ENCODE peak calls at places on chromosomes 6 and 20, in ten cellular contexts. One of them, this sample, is unnamed.

GRCh38 chr20:63145156-63145555 is 70.8 kb downstream of the YTHDF1 start:
- DNase-seq in dermis microvascular lymphatic vessel endothelial cell: no peak
- DNase-seq in GM04504: no peak
- DNase-seq in NCI-H1092: no peak
- DNase-seq in NCI-H187: no peak
- DNase-seq in CD4-positive, CD25-positive, alpha-beta regulatory T cell: no peak
- DNase-seq in fibroblast of villous mesenchyme: no peak
- DNase-seq in effector CD4-positive, alpha-beta T cell: no peak
- DNase-seq in H9: no peak
- DNase-seq in activated CD4-positive, alpha-beta T cell treated with anti-CD3 and anti-CD28 coated beads, Interleukin-2, amount 50 U/mL, for 24 hours: no peak
- DNase-seq in this sample: no peak

GRCh38 chr6:98885330-98885729 is 51.0 kb downstream of the POU3F2 start:
- DNase-seq in dermis microvascular lymphatic vessel endothelial cell: no peak
- DNase-seq in GM04504: no peak
- DNase-seq in NCI-H1092: no peak
- DNase-seq in NCI-H187: no peak
- DNase-seq in CD4-positive, CD25-positive, alpha-beta regulatory T cell: no peak
- DNase-seq in fibroblast of villous mesenchyme: no peak
- DNase-seq in effector CD4-positive, alpha-beta T cell: no peak
- DNase-seq in H9: no peak
- DNase-seq in activated CD4-positive, alpha-beta T cell treated with anti-CD3 and anti-CD28 coated beads, Interleukin-2, amount 50 U/mL, for 24 hours: no peak
- DNase-seq in this sample: no peak

GRCh38 chr20:17882065-17882833 is 86.3 kb downstream of the SNX5 start:
- DNase-seq in dermis microvascular lymphatic vessel endothelial cell: no peak
- DNase-seq in GM04504: no peak
- DNase-seq in NCI-H1092: no peak
- DNase-seq in NCI-H187: no peak
- DNase-seq in CD4-positive, CD25-positive, alpha-beta regulatory T cell: no peak
- DNase-seq in fibroblast of villous mesenchyme: no peak
- DNase-seq in effector CD4-positive, alpha-beta T cell: no peak
- DNase-seq in H9: no peak
- DNase-seq in activated CD4-positive, alpha-beta T cell treated with anti-CD3 and anti-CD28 coated beads, Interleukin-2, amount 50 U/mL, for 24 hours: no peak
- DNase-seq in this sample: no peak

GRCh38 chr6:46776070-46776752 is 17.0 kb upstream of the MEP1A start:
- DNase-seq in dermis microvascular lymphatic vessel endothelial cell: no peak
- DNase-seq in GM04504: no peak
- DNase-seq in NCI-H1092: no peak
- DNase-seq in NCI-H187: peak
- DNase-seq in CD4-positive, CD25-positive, alpha-beta regulatory T cell: no peak
- DNase-seq in fibroblast of villous mesenchyme: no peak
- DNase-seq in effector CD4-positive, alpha-beta T cell: no peak
- DNase-seq in H9: no peak
- DNase-seq in activated CD4-positive, alpha-beta T cell treated with anti-CD3 and anti-CD28 coated beads, Interleukin-2, amount 50 U/mL, for 24 hours: no peak
- DNase-seq in this sample: no peak

GRCh38 chr20:37954626-37955025 is 51.7 kb downstream of the VSTM2L start:
- DNase-seq in dermis microvascular lymphatic vessel endothelial cell: no peak
- DNase-seq in GM04504: no peak
- DNase-seq in NCI-H1092: no peak
- DNase-seq in NCI-H187: no peak
- DNase-seq in CD4-positive, CD25-positive, alpha-beta regulatory T cell: no peak
- DNase-seq in fibroblast of villous mesenchyme: no peak
- DNase-seq in effector CD4-positive, alpha-beta T cell: no peak
- DNase-seq in H9: peak
- DNase-seq in activated CD4-positive, alpha-beta T cell treated with anti-CD3 and anti-CD28 coated beads, Interleukin-2, amount 50 U/mL, for 24 hours: no peak
- DNase-seq in this sample: peak

GRCh38 chr6:6583836-6584235 is 4.7 kb upstream of the LY86 start:
- DNase-seq in dermis microvascular lymphatic vessel endothelial cell: peak
- DNase-seq in GM04504: no peak
- DNase-seq in NCI-H1092: no peak
- DNase-seq in NCI-H187: no peak
- DNase-seq in CD4-positive, CD25-positive, alpha-beta regulatory T cell: peak
- DNase-seq in fibroblast of villous mesenchyme: no peak
- DNase-seq in effector CD4-positive, alpha-beta T cell: no peak
- DNase-seq in H9: no peak
- DNase-seq in activated CD4-positive, alpha-beta T cell treated with anti-CD3 and anti-CD28 coated beads, Interleukin-2, amount 50 U/mL, for 24 hours: no peak
- DNase-seq in this sample: no peak

GRCh38 chr6:9408718-9409117 is 973.4 kb upstream of the SLC35B3 start:
- DNase-seq in dermis microvascular lymphatic vessel endothelial cell: no peak
- DNase-seq in GM04504: no peak
- DNase-seq in NCI-H1092: no peak
- DNase-seq in NCI-H187: no peak
- DNase-seq in CD4-positive, CD25-positive, alpha-beta regulatory T cell: no peak
- DNase-seq in fibroblast of villous mesenchyme: no peak
- DNase-seq in effector CD4-positive, alpha-beta T cell: no peak
- DNase-seq in H9: no peak
- DNase-seq in activated CD4-positive, alpha-beta T cell treated with anti-CD3 and anti-CD28 coated beads, Interleukin-2, amount 50 U/mL, for 24 hours: no peak
- DNase-seq in this sample: no peak

GRCh38 chr20:7694940-7695567 is 245.2 kb downstream of the HAO1 start:
- DNase-seq in dermis microvascular lymphatic vessel endothelial cell: no peak
- DNase-seq in GM04504: peak
- DNase-seq in NCI-H1092: no peak
- DNase-seq in NCI-H187: no peak
- DNase-seq in CD4-positive, CD25-positive, alpha-beta regulatory T cell: no peak
- DNase-seq in fibroblast of villous mesenchyme: peak
- DNase-seq in effector CD4-positive, alpha-beta T cell: no peak
- DNase-seq in H9: no peak
- DNase-seq in activated CD4-positive, alpha-beta T cell treated with anti-CD3 and anti-CD28 coated beads, Interleukin-2, amount 50 U/mL, for 24 hours: no peak
- DNase-seq in this sample: no peak

GRCh38 chr6:149231786-149232185 is 85.7 kb upstream of the TAB2 start:
- DNase-seq in dermis microvascular lymphatic vessel endothelial cell: no peak
- DNase-seq in GM04504: no peak
- DNase-seq in NCI-H1092: no peak
- DNase-seq in NCI-H187: no peak
- DNase-seq in CD4-positive, CD25-positive, alpha-beta regulatory T cell: no peak
- DNase-seq in fibroblast of villous mesenchyme: peak
- DNase-seq in effector CD4-positive, alpha-beta T cell: no peak
- DNase-seq in H9: no peak
- DNase-seq in activated CD4-positive, alpha-beta T cell treated with anti-CD3 and anti-CD28 coated beads, Interleukin-2, amount 50 U/mL, for 24 hours: no peak
- DNase-seq in this sample: no peak

GRCh38 chr6:27333642-27334040 is 21.6 kb upstream of the POM121L2 start:
- DNase-seq in dermis microvascular lymphatic vessel endothelial cell: no peak
- DNase-seq in GM04504: no peak
- DNase-seq in NCI-H1092: no peak
- DNase-seq in NCI-H187: no peak
- DNase-seq in CD4-positive, CD25-positive, alpha-beta regulatory T cell: no peak
- DNase-seq in fibroblast of villous mesenchyme: no peak
- DNase-seq in effector CD4-positive, alpha-beta T cell: no peak
- DNase-seq in H9: no peak
- DNase-seq in activated CD4-positive, alpha-beta T cell treated with anti-CD3 and anti-CD28 coated beads, Interleukin-2, amount 50 U/mL, for 24 hours: no peak
- DNase-seq in this sample: no peak

This sample was measured in NCI-H82.